ENCODE peak calls at places on chromosomes 3 and 15, in five cellular contexts. B is GM23338, J is cardiac muscle cell, I is lower leg skin, U is PC-3. G is an unnamed sample.
A peak's percentile ranks its signal among the peaks of the same experiment; 100 is the strongest.

GRCh38 chr3:149480326-149481017 is 6.0 kb downstream of the TM4SF4 start:
- DNase-seq in J (peak; percentile 94), U (peak; percentile 94), B (peak; percentile 88), I (peak; percentile 48), G (peak; percentile 92)

GRCh38 chr3:56917740-56918568 is 116.2 kb upstream of the ARHGEF3 start:
- DNase-seq in B (peak; percentile 38), J (no peak), U (no peak), I (no peak), G (no peak)

GRCh38 chr3:106167728-106168127 is 298.9 kb upstream of the CBLB start:
- DNase-seq in U (no peak), I (no peak), B (no peak), J (no peak), G (no peak)

GRCh38 chr3:50195501-50196252 is 4.3 kb downstream of the GNAT1 start:
- DNase-seq in I (no peak), B (no peak), U (peak; percentile 33), J (no peak), G (no peak)

GRCh38 chr3:14699643-14700042 is 24.7 kb downstream of the C3orf20 start:
- DNase-seq in B (no peak), J (no peak), I (no peak), U (no peak), G (no peak)

GRCh38 chr15:65940618-65940909 is 71.3 kb downstream of the RAB11A start:
- DNase-seq in J (no peak), B (no peak), U (peak; percentile 65), I (no peak), G (peak; percentile 12)

GRCh38 chr15:27399236-27399635 is 428.3 kb downstream of the GABRG3 start:
- DNase-seq in U (no peak), B (no peak), I (no peak), J (no peak), G (no peak)

GRCh38 chr3:70754314-70754713 is 441.9 kb upstream of the MDFIC2 start:
- DNase-seq in U (no peak), B (no peak), I (no peak), J (peak; percentile 48), G (no peak)

GRCh38 chr3:144128117-144128892 is 156.7 kb downstream of the DIPK2A start:
- DNase-seq in B (peak; percentile 8), I (no peak), J (no peak), U (no peak), G (no peak)

GRCh38 chr3:184471439-184471838 is 90.1 kb upstream of the EPHB3 start:
- DNase-seq in B (no peak), I (no peak), U (no peak), J (no peak), G (no peak)

GRCh38 chr3:151690645-151691044 is 43.1 kb upstream of the AADACL2 start:
- DNase-seq in B (no peak), U (no peak), J (no peak), I (no peak), G (no peak)

GRCh38 chr3:133944181-133944580 is 48.5 kb upstream of the RAB6B start:
- DNase-seq in J (no peak), I (no peak), B (no peak), U (peak; percentile 60), G (no peak)

GRCh38 chr15:62612183-62612733 is 430.3 kb upstream of the TPM1 start:
- DNase-seq in U (no peak), J (no peak), B (no peak), I (no peak), G (no peak)

GRCh38 chr15:34014556-34014955 is 24.4 kb downstream of the AVEN start:
- DNase-seq in I (no peak), B (no peak), J (peak; percentile 39), U (no peak), G (peak; percentile 7)

GRCh38 chr3:193732391-193732790 is 139.4 kb downstream of the OPA1 start:
- DNase-seq in U (peak; percentile 90), I (no peak), J (peak; percentile 31), B (no peak), G (peak; percentile 70)

GRCh38 chr3:45178131-45179023 is 32.2 kb upstream of the CDCP1 start:
- DNase-seq in U (no peak), I (no peak), B (no peak), J (peak; percentile 48), G (peak; percentile 31)

GRCh38 chr15:35206060-35206675 is 121.1 kb upstream of the NANOGP8 start:
- DNase-seq in J (peak; percentile 23), I (no peak), B (peak; percentile 73), U (peak; percentile 74), G (peak; percentile 18)

GRCh38 chr15:35713733-35714132 is 167.8 kb upstream of the DPH6 start:
- DNase-seq in B (no peak), U (peak; percentile 93), I (no peak), J (peak; percentile 57), G (peak; percentile 72)

GRCh38 chr3:113844622-113845222 is 6.1 kb downstream of the GRAMD1C start:
- DNase-seq in U (peak; percentile 78), B (peak; percentile 48), J (peak; percentile 63), I (no peak), G (peak; percentile 17)

GRCh38 chr3:24682141-24682547 is 187.5 kb upstream of the THRB start:
- DNase-seq in U (peak; percentile 30), I (no peak), J (peak; percentile 38), B (no peak), G (peak; percentile 33)

GRCh38 chr3:127030328-127031045 is 47.6 kb downstream of the PLXNA1 start:
- DNase-seq in B (no peak), J (no peak), I (no peak), U (no peak), G (no peak)

GRCh38 chr3:116048991-116049390 is 396.3 kb downstream of the LSAMP start:
- DNase-seq in B (no peak), I (no peak), U (no peak), J (no peak), G (no peak)

GRCh38 chr15:80500021-80500420 is 95.8 kb downstream of the ARNT2 start:
- DNase-seq in I (no peak), U (no peak), B (no peak), J (no peak), G (no peak)

GRCh38 chr15:101537681-101538080 is 48.2 kb upstream of the PCSK6 start:
- DNase-seq in B (no peak), I (no peak), U (no peak), J (no peak), G (no peak)

GRCh38 chr3:61809879-61810278 is 248.5 kb downstream of the PTPRG start:
- DNase-seq in B (no peak), J (peak; percentile 59), I (no peak), U (no peak), G (no peak)

GRCh38 chr3:64238971-64239667 is 13.9 kb upstream of the PRICKLE2 start:
- DNase-seq in J (peak; percentile 98), I (no peak), B (peak; percentile 89), U (peak; percentile 45), G (peak; percentile 96)

GRCh38 chr15:57028176-57028575 is 109.7 kb downstream of the TCF12 start:
- DNase-seq in B (no peak), I (no peak), J (no peak), U (no peak), G (no peak)

GRCh38 chr15:28886431-28887343 is 913 bp downstream of the APBA2 start:
- DNase-seq in I (no peak), J (no peak), U (no peak), B (peak; percentile 43), G (no peak)

GRCh38 chr3:38707730-38708129 is 58.2 kb upstream of the SCN5A start:
- DNase-seq in J (no peak), B (peak; percentile 48), I (no peak), U (peak; percentile 8), G (no peak)

GRCh38 chr3:12939137-12939536 is 97.8 kb upstream of the RPL32 start:
- DNase-seq in I (no peak), J (no peak), U (no peak), B (no peak), G (no peak)

GRCh38 chr15:100997442-100997841 is 78.3 kb downstream of the LRRK1 start:
- DNase-seq in J (no peak), U (peak; percentile 68), I (no peak), B (no peak), G (no peak)

GRCh38 chr15:65384895-65385867 is 7.4 kb upstream of the IGDCC3 start:
- DNase-seq in B (peak; percentile 97), U (peak; percentile 85), I (peak; percentile 78), J (peak; percentile 92), G (peak; percentile 78)

GRCh38 chr3:149466192-149466591 is 8.3 kb upstream of the TM4SF4 start:
- DNase-seq in I (no peak), U (peak; percentile 45), J (peak; percentile 92), B (peak; percentile 62), G (peak; percentile 84)

GRCh38 chr3:195150194-195151118 is 120.5 kb downstream of the XXYLT1 start:
- DNase-seq in U (peak; percentile 78), I (peak; percentile 40), B (peak; percentile 85), J (peak; percentile 93), G (peak; percentile 96)

GRCh38 chr3:146605106-146605505 is at the start of gene PLSCR5:
- DNase-seq in I (no peak), J (peak; percentile 4), U (peak; percentile 85), B (no peak), G (no peak)

GRCh38 chr15:74050835-74051234 is 31.5 kb downstream of the GOLGA6A start:
- DNase-seq in B (no peak), J (no peak), U (no peak), I (no peak), G (no peak)
- H3K4me3 ChIP-seq in B (no peak overlapping the region), J (no peak overlapping the region), U (no peak overlapping the region), I (no peak overlapping the region), G (no peak overlapping the region)

GRCh38 chr3:32262201-32262600 is 23.7 kb downstream of the CMTM8 start:
- DNase-seq in J (no peak), U (no peak), I (no peak), B (no peak), G (no peak)
- TF ChIP-seq CTCF in J (no peak), U (no peak), I (no peak), B (no peak), G (no peak)

DNA sequence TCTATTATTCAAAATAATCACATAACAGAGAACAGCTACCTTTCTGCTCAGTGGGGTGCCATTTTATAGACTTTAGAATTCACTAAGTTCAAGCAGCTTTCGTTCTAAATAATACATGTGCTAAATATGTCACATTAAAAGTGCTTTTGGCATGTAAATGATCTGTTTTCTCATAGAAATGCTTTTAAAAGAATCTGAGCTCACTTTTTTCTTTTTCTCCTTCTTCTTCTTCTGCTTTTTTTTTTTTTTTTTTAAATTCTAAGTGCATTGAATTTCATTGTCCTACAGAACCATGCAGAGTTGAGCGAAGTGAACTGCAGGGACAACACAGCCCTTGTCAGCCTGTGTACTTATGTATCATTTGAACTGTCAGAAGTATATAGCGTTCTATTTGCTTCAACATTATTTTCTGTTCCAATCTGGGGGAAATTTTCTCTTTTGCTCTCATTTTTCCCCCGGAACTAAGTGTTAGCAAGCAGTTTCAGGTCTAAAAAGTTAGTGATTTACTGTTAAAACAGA is 193.8 kb upstream of the TMCO5A start:
- DNase-seq in I (no peak), B (no peak), U (no peak), J (no peak), G (no peak)
- H3K4me3 ChIP-seq in I (no peak overlapping the region), B (no peak overlapping the region), U (no peak overlapping the region), J (no peak overlapping the region), G (no peak overlapping the region)

DNA sequence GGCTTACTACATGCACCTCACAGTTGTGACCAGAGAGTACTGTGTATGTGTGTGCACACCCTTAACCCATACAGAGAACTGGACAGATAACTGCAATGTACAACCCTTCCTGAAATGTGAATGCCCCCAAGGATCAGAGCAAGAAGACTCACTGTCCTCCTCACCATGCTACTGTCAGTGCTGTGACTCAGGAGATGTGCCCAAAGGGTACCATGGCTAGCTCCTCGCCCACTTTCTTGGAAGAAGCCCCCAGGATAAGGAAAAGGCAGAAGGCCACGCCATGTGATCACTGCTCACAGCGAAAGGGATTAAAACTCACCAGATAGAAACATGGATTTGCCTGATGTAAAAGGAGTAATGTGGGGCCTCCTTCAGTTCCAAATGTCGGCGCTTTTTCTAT is 41.8 kb downstream of the UBP1 start:
- DNase-seq in J (no peak), B (no peak), I (no peak), U (no peak), G (no peak)
- TF ChIP-seq CTCF in J (no peak), B (no peak), I (no peak), U (no peak), G (no peak)